ENCODE peak calls at places on chromosomes 5 and 9, in ten cellular contexts. Z is CD4-positive, alpha-beta T cell; E is heart left ventricle; N is adrenal gland; B is spleen; I is gastrocnemius medialis; A is fibroblast of lung; W is nephron progenitor cell; Q is BJ; O is IMR-90. S is an unnamed sample.

GRCh38 chr5:530556-530955 is 6.3 kb upstream of the SLC9A3 start:
- DNase-seq in Z (no peak), E (no peak), N (no peak), B (peak; percentile 66), I (no peak), A (no peak), W (no peak), Q (no peak), O (no peak), S (no peak)

GRCh38 chr5:5364932-5365331 is 57.5 kb upstream of the ICE1 start:
- DNase-seq in Z (no peak), E (no peak), N (no peak), B (no peak), I (no peak), A (no peak), W (no peak), Q (no peak), O (no peak), S (no peak)

GRCh38 chr5:69528015-69528414 is 32.0 kb upstream of the GTF2H2C start:
- DNase-seq in Z (no peak), E (no peak), N (no peak), B (no peak), I (no peak), A (no peak), W (no peak), Q (no peak), O (no peak), S (no peak)

GRCh38 chr5:156912869-156913268 is 50.2 kb downstream of the TIMD4 start:
- DNase-seq in Z (no peak), E (no peak), N (no peak), B (no peak), I (no peak), A (no peak), W (no peak), Q (no peak), O (no peak), S (no peak)

GRCh38 chr9:126303488-126303887 is 23.1 kb upstream of the MVB12B start:
- DNase-seq in Z (no peak), E (no peak), N (no peak), B (no peak), I (no peak), A (no peak), W (no peak), Q (no peak), O (no peak), S (no peak)

GRCh38 chr5:16628376-16628775 is 11.6 kb upstream of the RETREG1 start:
- DNase-seq in Z (no peak), E (no peak), N (no peak), B (no peak), I (no peak), A (no peak), W (no peak), Q (no peak), O (no peak), S (no peak)

GRCh38 chr5:139148306-139148705 is 49.9 kb downstream of the SIL1 start:
- DNase-seq in Z (no peak), E (no peak), N (no peak), B (no peak), I (no peak), A (no peak), W (no peak), Q (no peak), O (no peak), S (no peak)

GRCh38 chr5:145854651-145855258 is 18.1 kb downstream of the GRXCR2 start:
- DNase-seq in Z (no peak), E (no peak), N (peak; percentile 3), B (no peak), I (no peak), A (peak; percentile 88), W (no peak), Q (peak; percentile 36), O (peak; percentile 83), S (no peak)

GRCh38 chr9:132697230-132697629 is 27.0 kb downstream of the GTF3C4 start:
- DNase-seq in Z (no peak), E (no peak), N (no peak), B (no peak), I (no peak), A (no peak), W (no peak), Q (no peak), O (no peak), S (no peak)

GRCh38 chr9:109319631-109320233 is 1.1 kb downstream of the EPB41L4B start:
- DNase-seq in Z (no peak), E (no peak), N (peak; percentile 36), B (no peak), I (no peak), A (no peak), W (peak; percentile 44), Q (no peak), O (no peak), S (no peak)

GRCh38 chr9:122780026-122780425 is 8.7 kb upstream of the OR5C1 start:
- DNase-seq in Z (no peak), E (no peak), N (no peak), B (no peak), I (no peak), A (no peak), W (no peak), Q (no peak), O (no peak), S (no peak)

GRCh38 chr5:87410941-87411340 is 1.8 kb downstream of the CCNH start:
- DNase-seq in Z (no peak), E (no peak), N (no peak), B (no peak), I (no peak), A (peak; percentile 96), W (no peak), Q (peak; percentile 81), O (peak; percentile 80), S (no peak)

GRCh38 chr5:32449216-32449721 is 4.7 kb upstream of the ZFR start:
- DNase-seq in Z (no peak), E (no peak), N (no peak), B (no peak), I (no peak), A (no peak), W (no peak), Q (no peak), O (no peak), S (no peak)

GRCh38 chr5:32446660-32447059 is 2.1 kb upstream of the ZFR start:
- DNase-seq in Z (no peak), E (no peak), N (no peak), B (no peak), I (no peak), A (no peak), W (no peak), Q (no peak), O (no peak), S (no peak)

GRCh38 chr5:32454821-32455220 is 10.3 kb upstream of the ZFR start:
- DNase-seq in Z (no peak), E (no peak), N (no peak), B (no peak), I (no peak), A (no peak), W (no peak), Q (no peak), O (no peak), S (no peak)

GRCh38 chr5:32453916-32454315 is 9.4 kb upstream of the ZFR start:
- DNase-seq in Z (no peak), E (no peak), N (no peak), B (no peak), I (no peak), A (no peak), W (no peak), Q (no peak), O (no peak), S (no peak)

DNA sequence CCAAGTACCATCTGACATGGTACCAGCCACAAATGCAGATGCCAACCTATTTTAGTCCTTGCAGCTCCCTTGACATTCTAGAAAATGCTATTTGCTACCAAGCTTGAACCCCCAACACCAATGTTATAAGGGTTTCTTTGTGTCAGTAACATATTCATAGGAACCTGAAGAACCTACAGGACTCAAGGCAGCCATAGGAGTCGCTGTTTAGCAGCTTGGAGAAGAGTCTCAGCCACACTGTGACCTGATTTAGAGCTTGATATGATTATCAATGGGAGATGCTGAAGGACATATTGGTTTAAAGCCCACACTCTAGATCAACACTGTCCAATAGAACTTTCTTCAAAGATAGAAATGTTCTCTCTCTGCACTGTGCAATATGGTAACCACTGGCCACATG is 6.4 kb upstream of the ZFR start:
- DNase-seq in Z (no peak), E (no peak), N (no peak), B (no peak), I (no peak), A (no peak), W (no peak), Q (no peak), O (no peak), S (no peak)
- TF ChIP-seq CTCF in Z (no peak), E (no peak), N (no peak), B (no peak), I (no peak), A (no peak), W (peak; percentile 5), Q (peak; percentile 5), O (peak; percentile 9), S (peak; percentile 3)

GRCh38 chr5:171226096-171226495 is 83.0 kb upstream of the TLX3 start:
- DNase-seq in Z (no peak), E (no peak), N (no peak), B (no peak), I (no peak), A (no peak), W (no peak), Q (no peak), O (peak; percentile 7), S (no peak)
- TF ChIP-seq CTCF in Z (no peak), E (no peak), N (no peak), B (no peak), I (no peak), A (peak; percentile 43), W (no peak), Q (peak; percentile 37), O (peak; percentile 26), S (no peak)

GRCh38 chr5:161966544-161966943 is 101.0 kb upstream of the GABRG2 start:
- DNase-seq in Z (no peak), E (no peak), N (no peak), B (no peak), I (no peak), A (no peak), W (no peak), Q (no peak), O (no peak), S (no peak)
- TF ChIP-seq CTCF in Z (no peak), E (peak; percentile 43), N (peak; percentile 12), B (no peak), I (no peak), A (no peak), W (peak; percentile 36), Q (no peak), O (no peak), S (no peak)

GRCh38 chr5:53463909-53464621 is 16.4 kb upstream of the FST start:
- DNase-seq in Z (no peak), E (no peak), N (no peak), B (no peak), I (no peak), A (peak; percentile 34), W (no peak), Q (no peak), O (peak; percentile 21), S (no peak)

GRCh38 chr5:53469946-53470687 is 10.3 kb upstream of the FST start:
- DNase-seq in Z (no peak), E (no peak), N (no peak), B (no peak), I (no peak), A (peak; percentile 83), W (no peak), Q (no peak), O (peak; percentile 79), S (no peak)

DNA sequence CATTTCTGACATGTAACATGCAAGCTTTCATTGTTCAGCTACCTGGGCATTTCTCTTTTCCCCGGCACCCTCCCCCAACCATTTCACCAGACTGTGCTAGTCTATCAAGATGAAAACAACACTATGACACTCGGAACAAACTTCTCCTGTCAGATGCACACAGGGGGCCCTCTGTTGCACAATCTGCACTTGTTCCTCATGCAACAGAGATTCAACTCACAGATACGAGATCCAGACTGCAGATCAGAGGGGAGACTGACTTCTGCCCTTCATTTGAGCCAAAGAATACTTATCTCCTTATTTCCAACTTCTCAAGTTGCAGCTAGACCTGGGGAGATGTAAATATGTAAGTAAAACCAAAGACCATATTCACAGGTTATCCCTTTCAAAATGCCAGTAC is 15.7 kb upstream of the FST start:
- DNase-seq in Z (no peak), E (no peak), N (no peak), B (no peak), I (no peak), A (no peak), W (no peak), Q (no peak), O (no peak), S (no peak)
- TF ChIP-seq CTCF in Z (no peak), E (no peak), N (no peak), B (no peak), I (no peak), A (no peak), W (no peak), Q (no peak), O (no peak), S (no peak)